ENCODE peak calls at places on chromosomes 5 and 9, in six cellular contexts. One of them, this sample, is unnamed.

GRCh38 chr5:3517331-3517730 is 78.3 kb upstream of the IRX1 start:
- DNase-seq in fibroblast of lung: no peak
- DNase-seq in MCF 10A: no peak
- DNase-seq in transverse colon: no peak
- DNase-seq in fibroblast of mammary gland: no peak
- DNase-seq in A549: no peak
- DNase-seq in this sample: no peak

GRCh38 chr9:4677392-4677791 is 2.0 kb upstream of the CDC37L1 start:
- DNase-seq in A549: no peak
- DNase-seq in fibroblast of mammary gland: no peak
- DNase-seq in fibroblast of lung: no peak
- DNase-seq in MCF 10A: no peak
- DNase-seq in transverse colon: no peak
- DNase-seq in this sample: no peak

GRCh38 chr5:51997908-51998307 is 614.7 kb downstream of the ISL1 start:
- DNase-seq in fibroblast of mammary gland: no peak
- DNase-seq in A549: no peak
- DNase-seq in fibroblast of lung: no peak
- DNase-seq in transverse colon: no peak
- DNase-seq in MCF 10A: no peak
- DNase-seq in this sample: no peak

GRCh38 chr5:157918811-157919742 is 60.1 kb upstream of the CLINT1 start:
- DNase-seq in transverse colon: peak; percentile 72
- DNase-seq in fibroblast of mammary gland: no peak
- DNase-seq in fibroblast of lung: peak; percentile 14
- DNase-seq in A549: peak; percentile 13
- DNase-seq in MCF 10A: no peak
- DNase-seq in this sample: peak; percentile 51

GRCh38 chr5:78600656-78601452 is 47.7 kb downstream of the LHFPL2 start:
- DNase-seq in transverse colon: no peak
- DNase-seq in MCF 10A: no peak
- DNase-seq in A549: peak; percentile 79
- DNase-seq in fibroblast of lung: peak; percentile 88
- DNase-seq in fibroblast of mammary gland: peak; percentile 95
- DNase-seq in this sample: no peak

GRCh38 chr5:25858019-25858418 is 1180.4 kb downstream of the CDH9 start:
- DNase-seq in A549: peak; percentile 32
- DNase-seq in transverse colon: no peak
- DNase-seq in fibroblast of mammary gland: no peak
- DNase-seq in fibroblast of lung: no peak
- DNase-seq in MCF 10A: no peak
- DNase-seq in this sample: no peak

GRCh38 chr5:141485305-141486055 is 650 bp downstream of the PCDHGC4 start:
- DNase-seq in fibroblast of lung: no peak
- DNase-seq in fibroblast of mammary gland: no peak
- DNase-seq in transverse colon: no peak
- DNase-seq in A549: no peak
- DNase-seq in MCF 10A: no peak
- DNase-seq in this sample: no peak

GRCh38 chr9:78932849-78933627 is 636.1 kb downstream of the PSAT1 start:
- DNase-seq in fibroblast of mammary gland: peak; percentile 40
- DNase-seq in A549: peak; percentile 56
- DNase-seq in transverse colon: no peak
- DNase-seq in MCF 10A: peak; percentile 30
- DNase-seq in fibroblast of lung: peak; percentile 84
- DNase-seq in this sample: no peak

GRCh38 chr5:146401021-146401420 is 46.1 kb upstream of the TCERG1 start:
- DNase-seq in fibroblast of lung: no peak
- DNase-seq in transverse colon: no peak
- DNase-seq in fibroblast of mammary gland: no peak
- DNase-seq in A549: no peak
- DNase-seq in MCF 10A: no peak
- DNase-seq in this sample: no peak

GRCh38 chr9:14198544-14199510 is 115.1 kb downstream of the NFIB start:
- DNase-seq in MCF 10A: peak; percentile 72
- DNase-seq in A549: no peak
- DNase-seq in transverse colon: peak; percentile 41
- DNase-seq in fibroblast of mammary gland: peak; percentile 79
- DNase-seq in fibroblast of lung: peak; percentile 75
- DNase-seq in this sample: no peak

GRCh38 chr9:122158202-122158601 is 1.4 kb downstream of the NDUFA8 start:
- DNase-seq in transverse colon: peak; percentile 26
- DNase-seq in fibroblast of mammary gland: peak; percentile 69
- DNase-seq in fibroblast of lung: peak; percentile 49
- DNase-seq in MCF 10A: peak; percentile 48
- DNase-seq in A549: peak; percentile 78
- DNase-seq in this sample: no peak

GRCh38 chr9:35790385-35791291 is 753 bp upstream of the NPR2 start:
- DNase-seq in fibroblast of mammary gland: peak; percentile 89
- DNase-seq in fibroblast of lung: peak; percentile 72
- DNase-seq in transverse colon: peak; percentile 71
- DNase-seq in MCF 10A: peak; percentile 78
- DNase-seq in A549: peak; percentile 65
- DNase-seq in this sample: peak; percentile 48

GRCh38 chr5:41511241-41511640 is 840 bp upstream of the PLCXD3 start:
- DNase-seq in MCF 10A: no peak
- DNase-seq in fibroblast of lung: no peak
- DNase-seq in fibroblast of mammary gland: no peak
- DNase-seq in A549: no peak
- DNase-seq in transverse colon: no peak
- DNase-seq in this sample: no peak

GRCh38 chr9:135320331-135320730 is 159.3 kb upstream of the PPP1R26 start:
- DNase-seq in fibroblast of mammary gland: no peak
- DNase-seq in transverse colon: no peak
- DNase-seq in A549: no peak
- DNase-seq in fibroblast of lung: no peak
- DNase-seq in MCF 10A: no peak
- DNase-seq in this sample: no peak

GRCh38 chr5:74281191-74281590 is 359.3 kb downstream of the ENC1 start:
- DNase-seq in MCF 10A: no peak
- DNase-seq in A549: no peak
- DNase-seq in fibroblast of lung: no peak
- DNase-seq in transverse colon: no peak
- DNase-seq in fibroblast of mammary gland: no peak
- DNase-seq in this sample: no peak

GRCh38 chr5:108451269-108451668 is 69.4 kb upstream of the FBXL17 start:
- DNase-seq in A549: no peak
- DNase-seq in MCF 10A: no peak
- DNase-seq in transverse colon: no peak
- DNase-seq in fibroblast of lung: no peak
- DNase-seq in fibroblast of mammary gland: no peak
- DNase-seq in this sample: no peak

GRCh38 chr5:72390836-72391235 is 70.7 kb downstream of the PTCD2 start:
- DNase-seq in transverse colon: no peak
- DNase-seq in fibroblast of lung: no peak
- DNase-seq in fibroblast of mammary gland: no peak
- DNase-seq in MCF 10A: no peak
- DNase-seq in A549: no peak
- DNase-seq in this sample: no peak

GRCh38 chr5:72397836-72398235 is 77.7 kb downstream of the PTCD2 start:
- DNase-seq in fibroblast of mammary gland: no peak
- DNase-seq in fibroblast of lung: no peak
- DNase-seq in A549: no peak
- DNase-seq in transverse colon: no peak
- DNase-seq in MCF 10A: no peak
- DNase-seq in this sample: no peak

GRCh38 chr5:72392326-72392733 is 72.2 kb downstream of the PTCD2 start:
- DNase-seq in fibroblast of lung: peak; percentile 49
- DNase-seq in A549: no peak
- DNase-seq in transverse colon: no peak
- DNase-seq in fibroblast of mammary gland: no peak
- DNase-seq in MCF 10A: peak; percentile 55
- DNase-seq in this sample: no peak

DNA sequence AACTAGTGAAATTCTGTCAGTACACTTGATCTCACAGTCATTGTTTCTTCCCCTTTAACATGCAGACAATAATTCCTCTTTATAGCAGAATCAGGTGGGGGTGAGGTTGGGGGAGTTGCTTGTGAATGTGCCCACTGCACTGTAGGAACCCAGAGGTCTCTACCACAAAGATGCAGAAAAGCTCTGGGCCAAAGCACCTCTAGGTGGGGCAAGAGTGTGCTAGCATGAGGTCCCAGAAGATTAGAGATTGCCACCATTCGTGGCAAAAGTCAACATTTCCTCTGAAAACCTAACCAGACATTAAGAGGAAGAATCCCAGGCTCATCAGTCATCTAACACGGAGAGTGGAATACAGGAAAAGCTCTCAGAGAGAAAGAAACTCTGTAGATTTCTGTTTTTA is 74.5 kb downstream of the PTCD2 start:
- DNase-seq in MCF 10A: peak; percentile 48
- DNase-seq in fibroblast of mammary gland: peak; percentile 42
- DNase-seq in transverse colon: peak; percentile 11
- DNase-seq in A549: peak; percentile 37
- DNase-seq in fibroblast of lung: peak; percentile 10
- DNase-seq in this sample: peak; percentile 15
- TF ChIP-seq CTCF in MCF 10A: no peak
- TF ChIP-seq CTCF in fibroblast of mammary gland: peak; percentile 67
- TF ChIP-seq CTCF in transverse colon: peak; percentile 12
- TF ChIP-seq CTCF in A549: peak; percentile 36
- TF ChIP-seq CTCF in fibroblast of lung: peak; percentile 56
- TF ChIP-seq CTCF in this sample: peak; percentile 15

GRCh38 chr5:151319334-151319733 is 15.8 kb upstream of the SLC36A3 start:
- DNase-seq in transverse colon: peak; percentile 9
- DNase-seq in MCF 10A: peak; percentile 43
- DNase-seq in fibroblast of mammary gland: peak; percentile 14
- DNase-seq in fibroblast of lung: peak; percentile 1
- DNase-seq in A549: peak; percentile 31
- DNase-seq in this sample: peak; percentile 9
- TF ChIP-seq CTCF in transverse colon: no peak
- TF ChIP-seq CTCF in MCF 10A: no peak
- TF ChIP-seq CTCF in fibroblast of mammary gland: peak; percentile 19
- TF ChIP-seq CTCF in fibroblast of lung: peak; percentile 24
- TF ChIP-seq CTCF in A549: peak; percentile 5
- TF ChIP-seq CTCF in this sample: no peak

GRCh38 chr5:97496037-97496436 is 313.0 kb upstream of the RIOK2 start:
- DNase-seq in fibroblast of mammary gland: no peak
- DNase-seq in A549: no peak
- DNase-seq in MCF 10A: no peak
- DNase-seq in fibroblast of lung: no peak
- DNase-seq in transverse colon: no peak
- DNase-seq in this sample: no peak
- TF ChIP-seq CTCF in fibroblast of mammary gland: no peak
- TF ChIP-seq CTCF in A549: no peak
- TF ChIP-seq CTCF in MCF 10A: no peak
- TF ChIP-seq CTCF in fibroblast of lung: no peak
- TF ChIP-seq CTCF in transverse colon: no peak
- TF ChIP-seq CTCF in this sample: no peak

GRCh38 chr5:19795218-19795617 is 192.8 kb downstream of the CDH18 start:
- DNase-seq in A549: peak; percentile 3
- DNase-seq in transverse colon: no peak
- DNase-seq in fibroblast of mammary gland: peak; percentile 2
- DNase-seq in fibroblast of lung: peak; percentile 26
- DNase-seq in MCF 10A: peak; percentile 32
- DNase-seq in this sample: no peak
- TF ChIP-seq CTCF in A549: no peak
- TF ChIP-seq CTCF in transverse colon: no peak
- TF ChIP-seq CTCF in fibroblast of mammary gland: no peak
- TF ChIP-seq CTCF in fibroblast of lung: peak; percentile 59
- TF ChIP-seq CTCF in MCF 10A: peak; percentile 39
- TF ChIP-seq CTCF in this sample: no peak

DNA sequence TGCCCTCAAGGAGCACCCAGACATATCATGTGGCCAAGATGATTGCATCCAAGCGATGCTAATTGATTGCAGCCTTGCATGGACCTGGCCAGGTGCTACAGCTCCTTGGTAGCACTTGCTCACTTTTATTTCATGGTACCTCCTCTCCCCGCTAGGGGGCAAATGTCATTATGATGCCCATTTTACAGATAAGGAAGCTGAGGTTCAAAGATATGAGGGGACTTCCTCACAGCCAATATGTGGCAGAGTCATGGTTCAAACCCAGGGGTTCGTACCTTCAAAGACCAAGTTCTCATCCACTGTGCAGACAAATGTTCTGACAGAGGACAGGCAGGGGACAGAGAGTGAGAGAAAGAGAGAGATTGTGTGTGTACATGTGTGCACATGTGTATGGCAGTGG is 21.9 kb upstream of the KCNMB1 start:
- DNase-seq in MCF 10A: no peak
- DNase-seq in fibroblast of mammary gland: no peak
- DNase-seq in transverse colon: no peak
- DNase-seq in fibroblast of lung: no peak
- DNase-seq in A549: no peak
- DNase-seq in this sample: no peak
- TF ChIP-seq CTCF in MCF 10A: no peak
- TF ChIP-seq CTCF in fibroblast of mammary gland: no peak
- TF ChIP-seq CTCF in transverse colon: no peak
- TF ChIP-seq CTCF in fibroblast of lung: no peak
- TF ChIP-seq CTCF in A549: peak; percentile 29
- TF ChIP-seq CTCF in this sample: no peak

DNA sequence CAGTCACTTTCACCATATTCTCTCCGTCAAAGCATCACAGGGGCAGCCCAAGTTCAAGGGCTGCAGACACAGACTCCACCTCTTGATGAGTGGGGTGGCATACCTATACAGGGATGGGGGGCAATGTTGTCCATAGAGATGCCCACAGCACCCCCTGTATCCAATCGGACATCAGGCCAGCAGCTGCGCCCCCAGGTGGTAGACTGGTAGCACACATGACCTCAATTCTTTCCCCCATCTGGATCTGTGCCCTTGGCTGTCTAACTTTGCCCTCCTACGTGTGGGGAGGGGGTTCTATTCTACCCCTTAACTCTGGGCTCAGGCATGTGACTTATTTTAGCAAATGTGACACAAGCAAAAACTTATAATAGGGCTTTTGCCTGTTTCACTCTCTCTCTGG is 84.0 kb upstream of the SLC25A48 start:
- DNase-seq in fibroblast of lung: no peak
- DNase-seq in transverse colon: no peak
- DNase-seq in fibroblast of mammary gland: no peak
- DNase-seq in A549: no peak
- DNase-seq in MCF 10A: peak; percentile 32
- DNase-seq in this sample: no peak
- TF ChIP-seq CTCF in fibroblast of lung: no peak
- TF ChIP-seq CTCF in transverse colon: no peak
- TF ChIP-seq CTCF in fibroblast of mammary gland: peak; percentile 3
- TF ChIP-seq CTCF in A549: no peak
- TF ChIP-seq CTCF in MCF 10A: peak; percentile 20
- TF ChIP-seq CTCF in this sample: no peak

GRCh38 chr5:171453988-171454387 is 34.5 kb downstream of the FGF18 start:
- DNase-seq in A549: no peak
- DNase-seq in fibroblast of mammary gland: no peak
- DNase-seq in transverse colon: no peak
- DNase-seq in fibroblast of lung: no peak
- DNase-seq in MCF 10A: no peak
- DNase-seq in this sample: no peak

GRCh38 chr5:171454549-171454948 is 35.1 kb downstream of the FGF18 start:
- DNase-seq in fibroblast of mammary gland: no peak
- DNase-seq in transverse colon: no peak
- DNase-seq in A549: no peak
- DNase-seq in MCF 10A: no peak
- DNase-seq in fibroblast of lung: no peak
- DNase-seq in this sample: no peak

GRCh38 chr5:171450423-171451246 is 31.2 kb downstream of the FGF18 start:
- DNase-seq in A549: no peak
- DNase-seq in transverse colon: peak; percentile 36
- DNase-seq in fibroblast of mammary gland: peak; percentile 83
- DNase-seq in MCF 10A: peak; percentile 75
- DNase-seq in fibroblast of lung: peak; percentile 79
- DNase-seq in this sample: peak; percentile 69

GRCh38 chr5:171451421-171451820 is 32.0 kb downstream of the FGF18 start:
- DNase-seq in fibroblast of mammary gland: no peak
- DNase-seq in transverse colon: no peak
- DNase-seq in A549: no peak
- DNase-seq in fibroblast of lung: no peak
- DNase-seq in MCF 10A: no peak
- DNase-seq in this sample: no peak

GRCh38 chr5:171453056-171453725 is 33.7 kb downstream of the FGF18 start:
- DNase-seq in fibroblast of mammary gland: no peak
- DNase-seq in transverse colon: no peak
- DNase-seq in MCF 10A: no peak
- DNase-seq in A549: no peak
- DNase-seq in fibroblast of lung: no peak
- DNase-seq in this sample: no peak
- TF ChIP-seq CTCF in fibroblast of mammary gland: peak; percentile 2
- TF ChIP-seq CTCF in transverse colon: no peak
- TF ChIP-seq CTCF in MCF 10A: no peak
- TF ChIP-seq CTCF in A549: no peak
- TF ChIP-seq CTCF in fibroblast of lung: no peak
- TF ChIP-seq CTCF in this sample: no peak

This sample was measured in Calu3.